ENCODE peak calls at places on chromosome 22, in six cellular contexts. N is Peyer's patch, R is astrocyte of the spinal cord, W is body of pancreas, Y is pancreas, E is endodermal cell. G is an unnamed sample.

GRCh38 chr22:19522190-19522880 is 1.9 kb downstream of the CLDN5 start:
- DNase-seq in Y (no peak), R (no peak), W (no peak), N (no peak), E (peak), G (no peak)

GRCh38 chr22:30777589-30777988 is 82.9 kb downstream of the OSBP2 start:
- DNase-seq in W (no peak), E (no peak), N (no peak), Y (no peak), R (peak), G (no peak)

GRCh38 chr22:36053242-36054147 is 24.9 kb upstream of the RBFOX2 start:
- DNase-seq in E (no peak), W (no peak), R (no peak), N (no peak), Y (no peak), G (no peak)

GRCh38 chr22:48478124-48478523 is 1349.5 kb downstream of the BRD1 start:
- DNase-seq in N (no peak), Y (no peak), E (no peak), R (no peak), W (no peak), G (no peak)

GRCh38 chr22:48745842-48746788 is 1081.6 kb downstream of the BRD1 start:
- DNase-seq in W (no peak), R (no peak), Y (no peak), N (no peak), E (peak), G (no peak)

GRCh38 chr22:36156515-36157419 is 3.8 kb downstream of the APOL3 start:
- DNase-seq in W (peak), N (peak), Y (peak), R (peak), E (peak), G (peak)

GRCh38 chr22:30266445-30267381 is at the start of gene OSM:
- DNase-seq in R (no peak), W (peak), N (no peak), E (no peak), Y (peak), G (no peak)

GRCh38 chr22:29994941-29995340 is 85.3 kb upstream of the HORMAD2 start:
- DNase-seq in E (no peak), N (no peak), W (peak), Y (no peak), R (peak), G (no peak)

GRCh38 chr22:19174106-19175025 is 4.2 kb downstream of the SLC25A1 start:
- DNase-seq in W (peak), N (no peak), Y (no peak), R (peak), E (peak), G (peak)

GRCh38 chr22:32877196-32877595 is 75.7 kb downstream of the TIMP3 start:
- DNase-seq in W (no peak), E (no peak), N (no peak), Y (no peak), R (no peak), G (no peak)

GRCh38 chr22:24146190-24146616 is 35.1 kb upstream of the SUSD2 start:
- DNase-seq in R (peak), N (peak), E (peak), Y (peak), W (peak), G (peak)

GRCh38 chr22:32020117-32020516 is 22.9 kb upstream of the SLC5A1 start:
- DNase-seq in E (no peak), R (peak), Y (no peak), N (no peak), W (no peak), G (peak)

GRCh38 chr22:46116491-46116958 is 33.8 kb upstream of the PPARA start:
- DNase-seq in R (peak), Y (peak), N (peak), W (peak), E (peak), G (peak)

GRCh38 chr22:37282385-37282677 is at the start of gene CYTH4:
- DNase-seq in Y (peak), W (peak), R (no peak), N (peak), E (no peak), G (no peak)

GRCh38 chr22:37283393-37283937 is 1.2 kb downstream of the CYTH4 start:
- DNase-seq in E (no peak), W (no peak), R (no peak), Y (no peak), N (no peak), G (no peak)

GRCh38 chr22:37285937-37286336 is 3.6 kb downstream of the CYTH4 start:
- DNase-seq in N (no peak), E (no peak), Y (no peak), W (no peak), R (no peak), G (no peak)

GRCh38 chr22:37284807-37285355 is 2.6 kb downstream of the CYTH4 start:
- DNase-seq in R (no peak), Y (peak), E (peak), N (no peak), W (peak), G (no peak)

DNA sequence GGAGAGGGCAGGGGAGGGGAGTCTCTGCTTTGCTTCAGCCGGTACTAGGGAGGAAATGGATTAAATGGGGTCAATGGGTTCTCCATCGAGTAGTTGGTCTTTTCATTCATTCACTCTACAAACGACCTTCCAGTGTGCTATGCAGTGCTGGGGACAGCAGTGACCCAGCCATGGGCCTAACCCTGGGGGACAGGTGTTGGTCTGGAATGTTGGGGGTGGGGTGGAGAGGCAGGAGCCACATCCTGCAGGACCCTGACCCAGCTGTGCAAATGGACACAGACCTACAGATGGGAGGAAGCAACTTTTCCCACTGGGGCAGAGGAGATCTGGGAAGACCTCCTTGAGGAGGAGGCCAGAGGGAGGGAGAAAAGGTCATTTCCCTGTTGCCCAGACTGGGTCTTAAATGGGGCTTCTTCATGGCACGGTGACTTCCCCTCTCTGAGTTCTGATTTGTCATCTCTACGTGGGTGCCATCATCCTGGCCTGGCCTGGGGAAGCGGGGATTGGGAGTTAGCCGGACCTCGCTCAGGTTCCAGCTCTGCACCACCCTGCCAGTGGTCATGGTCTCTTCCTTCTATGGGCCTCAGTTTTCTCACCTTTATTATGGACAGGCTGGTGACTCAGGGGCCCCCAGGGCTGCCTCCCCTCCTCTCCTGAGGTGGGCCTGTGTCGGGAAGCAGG is 2.0 kb downstream of the CYTH4 start:
- DNase-seq in Y (no peak), R (no peak), E (no peak), W (no peak), N (no peak), G (no peak)
- H3K4me3 ChIP-seq in Y (no peak), R (no peak), E (no peak), W (no peak), N (peak), G (no peak)

DNA sequence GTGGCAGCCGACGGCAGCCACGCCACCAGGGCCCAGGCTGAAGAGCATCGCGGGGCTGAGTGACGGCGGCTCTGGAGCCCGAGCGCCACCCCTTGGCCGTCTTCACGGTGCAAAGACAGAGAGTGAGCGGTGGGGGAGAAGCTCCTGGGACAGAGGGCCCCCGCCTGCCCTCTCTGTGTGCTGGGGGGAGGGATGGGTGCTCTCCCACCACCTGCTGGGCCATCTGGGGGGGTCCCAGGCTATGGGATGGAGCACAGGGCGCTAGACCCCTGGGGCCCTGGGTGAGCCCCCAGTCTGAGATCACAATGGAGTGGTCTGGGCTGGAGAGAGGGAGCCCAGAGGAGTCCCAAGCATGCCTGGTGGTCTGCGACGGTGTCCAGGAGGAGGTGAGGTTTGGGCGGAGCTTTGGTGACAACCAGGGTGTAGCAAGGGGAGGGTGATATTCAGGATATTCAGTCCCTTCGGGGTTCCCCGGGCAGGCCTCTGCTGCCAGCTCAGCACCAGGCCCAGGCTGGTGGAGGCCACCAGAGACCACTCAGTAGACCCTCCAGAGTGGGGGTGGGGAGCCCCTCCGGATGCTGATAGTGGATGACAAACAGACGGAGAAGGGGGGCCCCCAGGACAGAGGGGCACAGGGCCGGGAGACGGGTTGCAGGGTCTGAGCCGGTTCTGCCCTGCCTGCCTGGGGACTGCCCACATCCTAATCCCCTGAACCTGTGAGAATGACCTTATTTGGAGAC is 78.1 kb upstream of the PRR5 start:
- DNase-seq in E (peak), R (no peak), Y (no peak), N (no peak), W (no peak), G (no peak)
- TF ChIP-seq CTCF in E (peak), R (peak), Y (no peak), N (no peak), W (no peak), G (no peak)

GRCh38 chr22:28799125-28799833 is 1.1 kb downstream of the XBP1 start:
- DNase-seq in W (peak), E (no peak), Y (no peak), N (no peak), R (peak), G (peak)

GRCh38 chr22:28800308-28801041 is at the start of gene XBP1:
- DNase-seq in R (peak), W (peak), N (peak), Y (peak), E (peak), G (peak)

GRCh38 chr22:28799834-28800307 is 498 bp downstream of the XBP1 start:
- DNase-seq in Y (peak), N (peak), R (peak), W (peak), E (peak), G (peak)

GRCh38 chr22:28802595-28803087 is 2.3 kb upstream of the XBP1 start:
- DNase-seq in W (no peak), E (no peak), Y (peak), N (no peak), R (no peak), G (no peak)

DNA sequence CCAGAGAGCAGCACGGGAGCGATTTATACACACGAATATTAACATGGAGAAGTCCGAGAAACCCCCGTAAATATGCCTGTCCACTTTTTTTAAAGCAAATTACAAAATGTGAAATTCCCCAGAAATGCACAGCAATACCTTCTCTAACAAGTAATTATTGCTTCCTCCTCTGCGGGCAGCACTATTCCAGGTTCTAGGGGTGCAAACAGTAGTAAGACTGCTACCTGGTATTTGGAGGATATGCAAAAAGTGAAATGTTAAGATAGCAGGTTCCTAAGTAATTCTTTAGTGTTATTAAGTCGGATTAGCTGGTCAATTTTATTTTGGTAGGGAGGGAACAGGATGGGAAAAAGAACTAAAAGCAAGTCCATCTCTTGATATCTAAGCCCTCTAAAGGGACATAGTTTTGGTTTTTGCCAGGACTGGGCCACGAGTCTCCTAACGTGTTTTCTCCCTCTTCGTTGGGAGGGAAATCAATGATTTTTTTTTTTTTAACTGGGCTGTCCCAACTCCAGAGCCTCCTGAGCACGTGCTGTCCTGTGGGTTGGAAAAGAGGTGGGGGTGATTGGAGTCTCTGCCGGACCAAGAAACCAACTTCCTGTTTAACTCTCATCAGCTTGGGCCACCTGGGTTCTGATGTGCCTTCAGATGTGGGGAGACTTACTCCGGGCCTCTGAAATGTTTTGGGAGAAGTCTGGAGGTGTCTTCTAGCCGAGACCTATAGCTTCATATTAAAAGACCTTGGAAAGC is 1.7 kb upstream of the XBP1 start:
- DNase-seq in N (no peak), E (no peak), W (peak), Y (peak), R (no peak), G (no peak)
- H3K4me3 ChIP-seq in N (peak), E (peak), W (no peak), Y (peak), R (no peak), G (no peak)

GRCh38 chr22:38097557-38098409 is 12.7 kb downstream of the BAIAP2L2 start:
- DNase-seq in W (no peak), Y (no peak), R (no peak), E (peak), N (no peak), G (no peak)
- TF ChIP-seq CTCF in W (no peak), Y (no peak), R (peak), E (peak), N (no peak), G (peak)

G was measured in AG09309.